ENCODE peak calls at places on chromosomes 3 and 15, in six cellular contexts. E, C, V, G, D and I are unnamed samples.

GRCh38 chr15:63157891-63158431 is 684 bp upstream of the RPS27L start:
- DNase-seq in E (peak), C (peak), V (peak), G (peak), D (peak), I (peak)

GRCh38 chr3:49657208-49657915 is 16.8 kb upstream of the APEH start:
- DNase-seq in E (no peak), C (no peak), V (no peak), G (no peak), D (no peak), I (no peak)

GRCh38 chr3:69568926-69569325 is 170.3 kb upstream of the MITF start:
- DNase-seq in E (no peak), C (no peak), V (no peak), G (no peak), D (no peak), I (no peak)

GRCh38 chr3:197171481-197172067 is 126.8 kb downstream of the DLG1 start:
- DNase-seq in E (no peak), C (no peak), V (peak), G (no peak), D (no peak), I (no peak)

GRCh38 chr15:36571301-36571700 is 8.1 kb upstream of the CDIN1 start:
- DNase-seq in E (no peak), C (no peak), V (no peak), G (no peak), D (no peak), I (no peak)

GRCh38 chr3:42504334-42505202 is 2.1 kb downstream of the VIPR1 start:
- DNase-seq in E (no peak), C (no peak), V (no peak), G (no peak), D (no peak), I (no peak)

GRCh38 chr15:27815035-27815434 is 284.1 kb downstream of the OCA2 start:
- DNase-seq in E (no peak), C (no peak), V (no peak), G (no peak), D (no peak), I (no peak)

GRCh38 chr3:55485208-55485791 is 1.8 kb downstream of the WNT5A start:
- DNase-seq in E (peak), C (peak), V (peak), G (peak), D (no peak), I (peak)

GRCh38 chr3:50582083-50582482 is 12.8 kb downstream of the HEMK1 start:
- DNase-seq in E (no peak), C (no peak), V (no peak), G (no peak), D (no peak), I (no peak)

GRCh38 chr15:55526559-55527036 is 18.6 kb upstream of the DNAAF4 start:
- DNase-seq in E (no peak), C (no peak), V (peak), G (no peak), D (peak), I (no peak)

GRCh38 chr15:92880796-92881569 is 19.1 kb upstream of the CHD2 start:
- DNase-seq in E (peak), C (no peak), V (no peak), G (no peak), D (no peak), I (no peak)

GRCh38 chr3:178302966-178303930 is 233.0 kb upstream of the KCNMB2 start:
- DNase-seq in E (no peak), C (no peak), V (no peak), G (no peak), D (no peak), I (no peak)

GRCh38 chr3:88807471-88808090 is 299.8 kb upstream of the EPHA3 start:
- DNase-seq in E (no peak), C (no peak), V (peak), G (no peak), D (no peak), I (no peak)

GRCh38 chr3:31804251-31805051 is 176.6 kb downstream of the OSBPL10 start:
- DNase-seq in E (no peak), C (no peak), V (no peak), G (no peak), D (no peak), I (no peak)

GRCh38 chr3:126293370-126294082 is 63.7 kb downstream of the KLF15 start:
- DNase-seq in E (no peak), C (no peak), V (no peak), G (no peak), D (no peak), I (no peak)

GRCh38 chr3:138449490-138449889 is 15.1 kb downstream of the ESYT3 start:
- DNase-seq in E (no peak), C (no peak), V (no peak), G (no peak), D (no peak), I (no peak)

GRCh38 chr15:46365612-46366011 is 730.8 kb downstream of the SQOR start:
- DNase-seq in E (no peak), C (no peak), V (peak), G (no peak), D (peak), I (no peak)

GRCh38 chr3:180764481-180764880 is 85.2 kb upstream of the CCDC39 start:
- DNase-seq in E (no peak), C (no peak), V (no peak), G (no peak), D (no peak), I (no peak)

GRCh38 chr15:45585069-45585468 is 2.1 kb upstream of the BLOC1S6 start:
- DNase-seq in E (no peak), C (no peak), V (no peak), G (no peak), D (no peak), I (no peak)

GRCh38 chr15:38211249-38211648 is 41.4 kb upstream of the SPRED1 start:
- DNase-seq in E (no peak), C (no peak), V (no peak), G (no peak), D (no peak), I (no peak)

GRCh38 chr15:72033711-72034110 is 84.2 kb downstream of the MYO9A start:
- DNase-seq in E (no peak), C (no peak), V (peak), G (no peak), D (no peak), I (no peak)

GRCh38 chr3:180070925-180071324 is 34.2 kb upstream of the PEX5L start:
- DNase-seq in E (no peak), C (no peak), V (no peak), G (no peak), D (no peak), I (no peak)

GRCh38 chr15:58466566-58466965 is 34.8 kb downstream of the LIPC start:
- DNase-seq in E (no peak), C (no peak), V (no peak), G (no peak), D (no peak), I (no peak)

GRCh38 chr3:10417849-10418248 is 87.5 kb downstream of the ATP2B2 start:
- DNase-seq in E (no peak), C (no peak), V (peak), G (no peak), D (no peak), I (no peak)

GRCh38 chr3:123843668-123844067 is 40.5 kb downstream of the MYLK start:
- DNase-seq in E (no peak), C (no peak), V (peak), G (no peak), D (peak), I (no peak)

GRCh38 chr3:141294848-141295247 is 63.2 kb downstream of the PXYLP1 start:
- DNase-seq in E (no peak), C (no peak), V (peak), G (no peak), D (no peak), I (no peak)

GRCh38 chr15:81373996-81374395 is at the start of gene TMC3:
- DNase-seq in E (no peak), C (no peak), V (peak), G (no peak), D (no peak), I (no peak)

GRCh38 chr3:50623840-50624474 is 7.0 kb downstream of the MAPKAPK3 start:
- DNase-seq in E (no peak), C (no peak), V (no peak), G (no peak), D (no peak), I (no peak)

GRCh38 chr3:157094751-157095480 is 65.0 kb downstream of the CCNL1 start:
- DNase-seq in E (no peak), C (no peak), V (no peak), G (no peak), D (no peak), I (no peak)

DNA sequence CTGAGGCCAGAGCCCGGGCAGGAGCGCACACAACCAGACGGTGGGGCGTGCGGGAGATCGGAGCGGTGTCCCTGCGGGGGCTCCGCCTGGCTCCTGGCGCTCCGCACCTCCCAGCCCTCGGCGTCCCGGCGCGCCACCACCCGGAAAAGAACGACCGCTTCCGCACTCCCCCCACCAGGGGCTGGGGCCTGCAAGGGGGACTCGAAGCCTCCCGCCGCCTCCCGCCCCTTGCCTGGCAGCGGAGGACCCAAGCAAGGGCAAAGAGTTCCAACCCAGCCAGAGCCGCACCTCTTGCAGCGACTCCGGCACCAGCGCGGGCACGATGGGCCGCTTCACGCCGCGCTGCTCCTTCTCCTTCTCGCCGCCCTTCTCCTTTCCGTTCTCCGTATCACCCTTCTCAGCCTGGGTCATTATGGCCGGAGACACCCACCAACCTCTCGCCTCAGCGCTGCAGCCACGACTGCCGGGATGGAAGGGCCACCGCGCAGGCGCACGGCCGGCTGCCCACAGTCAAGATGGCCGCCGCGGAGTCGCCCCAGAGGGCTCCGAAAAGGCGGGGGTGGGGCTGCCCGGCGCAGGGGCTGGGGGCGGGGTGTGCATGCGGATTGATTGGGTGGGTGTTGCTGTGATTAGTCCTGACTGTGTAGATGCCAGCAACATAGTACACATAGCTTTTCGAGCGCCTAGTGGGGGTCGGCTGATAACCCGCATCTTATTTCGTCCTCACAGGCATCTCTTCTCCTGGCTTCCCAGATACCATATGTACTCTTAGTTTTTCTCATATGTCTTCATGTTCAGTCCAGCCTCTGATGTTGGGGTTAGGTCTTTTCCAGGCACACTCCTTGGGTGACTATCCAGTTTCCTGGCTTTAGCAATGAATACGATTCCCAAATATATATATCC is at the start of gene ACTR8:
- DNase-seq in E (peak), C (peak), V (peak), G (peak), D (no peak), I (peak)
- TF ChIP-seq CTCF in E (peak), C (no peak), V (no peak), G (peak), D (peak), I (no peak)

GRCh38 chr3:128014548-128014947 is 37.7 kb upstream of the SEC61A1 start:
- DNase-seq in E (no peak), C (no peak), V (no peak), G (no peak), D (no peak), I (no peak)

GRCh38 chr3:128012050-128012449 is 40.2 kb upstream of the SEC61A1 start:
- DNase-seq in E (no peak), C (no peak), V (no peak), G (no peak), D (no peak), I (no peak)

GRCh38 chr3:128006471-128007424 is 45.5 kb upstream of the SEC61A1 start:
- DNase-seq in E (no peak), C (no peak), V (no peak), G (no peak), D (no peak), I (no peak)

GRCh38 chr3:128009952-128010846 is 42.0 kb upstream of the SEC61A1 start:
- DNase-seq in E (no peak), C (no peak), V (peak), G (no peak), D (peak), I (no peak)

DNA sequence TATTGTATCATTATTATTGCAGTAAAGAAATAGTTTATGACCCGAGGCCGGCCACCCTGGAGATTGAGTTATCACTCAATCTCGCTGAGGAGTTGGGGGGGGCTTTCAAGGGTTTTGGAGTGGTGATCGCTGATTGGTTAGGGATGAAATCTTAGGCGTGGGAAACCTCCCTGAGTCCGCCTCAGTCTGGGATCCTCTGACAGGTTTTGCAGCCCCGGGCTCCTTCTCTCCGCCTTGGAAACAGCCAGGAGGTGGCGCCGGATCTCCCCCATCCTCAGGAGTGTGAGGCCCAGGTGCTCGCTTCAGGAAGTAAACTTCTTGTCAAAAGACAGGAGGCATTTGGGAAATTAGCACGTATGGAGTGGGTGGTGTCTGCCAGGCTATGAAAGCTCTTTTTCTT is 41.1 kb upstream of the SEC61A1 start:
- DNase-seq in E (no peak), C (no peak), V (peak), G (peak), D (no peak), I (peak)
- TF ChIP-seq CTCF in E (no peak), C (no peak), V (peak), G (peak), D (peak), I (no peak)

DNA sequence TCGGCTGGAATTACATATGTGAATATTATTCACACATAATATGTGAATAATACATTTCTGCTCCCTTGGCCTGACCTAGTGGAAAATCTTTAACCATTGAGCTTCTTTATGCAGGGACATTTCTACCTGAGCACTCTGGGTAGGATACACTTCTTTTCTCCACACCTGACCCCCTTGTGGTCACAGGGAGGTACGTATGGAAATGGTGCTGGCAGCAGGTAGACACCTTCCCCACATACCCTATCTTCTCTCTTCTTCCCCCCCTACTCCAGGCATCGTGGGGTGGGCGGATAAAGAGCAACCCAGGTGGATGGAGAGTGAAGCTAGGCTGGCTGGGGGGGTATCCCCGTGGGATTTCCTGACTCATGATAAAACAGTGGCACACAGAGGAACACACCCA is 312.1 kb downstream of the ARRDC4 start:
- DNase-seq in E (no peak), C (no peak), V (no peak), G (no peak), D (no peak), I (no peak)
- TF ChIP-seq CTCF in E (no peak), C (no peak), V (no peak), G (no peak), D (no peak), I (peak)

GRCh38 chr3:149902498-149903139 is 68.1 kb downstream of the PFN2 start:
- DNase-seq in E (no peak), C (no peak), V (no peak), G (no peak), D (no peak), I (no peak)
- TF ChIP-seq CTCF in E (no peak), C (no peak), V (peak), G (peak), D (peak), I (peak)

GRCh38 chr15:69034352-69034751 is 19.9 kb downstream of the NOX5 start:
- DNase-seq in E (no peak), C (no peak), V (peak), G (no peak), D (peak), I (no peak)

GRCh38 chr15:69027976-69028518 is 13.6 kb downstream of the NOX5 start:
- DNase-seq in E (no peak), C (no peak), V (no peak), G (no peak), D (no peak), I (no peak)

GRCh38 chr15:69032703-69033373 is 18.3 kb downstream of the NOX5 start:
- DNase-seq in E (no peak), C (no peak), V (no peak), G (no peak), D (no peak), I (no peak)

GRCh38 chr15:69032006-69032405 is 17.5 kb downstream of the NOX5 start:
- DNase-seq in E (no peak), C (no peak), V (no peak), G (no peak), D (no peak), I (no peak)

GRCh38 chr15:69031013-69032001 is 16.8 kb downstream of the NOX5 start:
- DNase-seq in E (no peak), C (peak), V (peak), G (peak), D (no peak), I (peak)
- TF ChIP-seq CTCF in E (no peak), C (peak), V (no peak), G (peak), D (peak), I (peak)

DNA sequence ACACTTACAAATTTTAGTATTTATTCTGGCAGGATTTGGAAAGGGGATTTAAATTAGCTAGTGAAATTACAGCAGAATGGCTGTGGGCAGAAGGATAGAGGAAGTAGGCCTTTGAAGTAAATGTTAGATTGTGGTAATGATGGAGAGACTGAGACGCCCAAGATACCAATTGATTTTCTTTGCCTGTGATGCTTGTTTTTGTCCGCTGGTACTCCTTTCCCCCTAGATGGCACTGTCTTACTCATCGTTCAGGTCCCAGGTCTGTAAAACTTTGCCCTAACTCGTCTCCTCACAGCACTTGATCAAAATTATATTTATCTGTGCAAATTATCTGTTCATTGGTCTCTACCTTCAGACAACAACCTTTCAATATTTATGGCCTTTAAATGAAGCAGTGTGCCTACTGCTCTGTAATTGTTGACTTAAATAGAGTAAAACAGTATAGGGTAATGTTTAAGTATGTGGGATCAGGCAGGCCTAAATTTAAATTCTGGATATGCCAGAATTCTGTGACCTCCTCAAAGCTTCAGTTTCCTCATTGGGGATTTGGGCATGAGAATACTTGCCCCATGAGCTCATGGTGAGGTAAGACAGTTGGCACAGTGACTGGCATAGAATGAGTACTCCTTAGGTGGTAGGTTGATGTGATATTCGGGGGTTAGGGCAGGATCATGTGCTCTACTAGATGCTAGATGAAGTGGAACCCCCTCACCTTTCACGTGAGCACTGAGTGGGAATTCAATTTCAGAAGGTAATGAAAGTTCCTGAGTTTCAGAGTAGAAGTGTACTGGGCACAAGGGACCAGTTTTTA is 14.7 kb downstream of the ARL8B start:
- DNase-seq in E (no peak), C (peak), V (peak), G (no peak), D (no peak), I (no peak)
- TF ChIP-seq CTCF in E (no peak), C (peak), V (peak), G (peak), D (peak), I (no peak)

GRCh38 chr3:40073310-40074007 is 236.0 kb upstream of the EIF1B start:
- DNase-seq in E (no peak), C (no peak), V (no peak), G (no peak), D (no peak), I (peak)
- TF ChIP-seq CTCF in E (no peak), C (no peak), V (no peak), G (no peak), D (peak), I (no peak)

GRCh38 chr15:67873777-67874176 is 33.9 kb upstream of the RNU6-1 start:
- DNase-seq in E (no peak), C (no peak), V (no peak), G (no peak), D (no peak), I (no peak)

GRCh38 chr15:67865766-67866165 is 25.9 kb upstream of the RNU6-1 start:
- DNase-seq in E (no peak), C (no peak), V (no peak), G (no peak), D (no peak), I (no peak)

GRCh38 chr15:67869700-67870099 is 29.9 kb upstream of the RNU6-1 start:
- DNase-seq in E (no peak), C (no peak), V (no peak), G (no peak), D (no peak), I (no peak)

GRCh38 chr15:67865331-67865730 is 25.5 kb upstream of the RNU6-1 start:
- DNase-seq in E (no peak), C (no peak), V (peak), G (no peak), D (no peak), I (no peak)

GRCh38 chr15:67870868-67871408 is 31.1 kb upstream of the RNU6-1 start:
- DNase-seq in E (no peak), C (no peak), V (no peak), G (no peak), D (no peak), I (no peak)
- TF ChIP-seq CTCF in E (no peak), C (no peak), V (no peak), G (no peak), D (no peak), I (no peak)

DNA sequence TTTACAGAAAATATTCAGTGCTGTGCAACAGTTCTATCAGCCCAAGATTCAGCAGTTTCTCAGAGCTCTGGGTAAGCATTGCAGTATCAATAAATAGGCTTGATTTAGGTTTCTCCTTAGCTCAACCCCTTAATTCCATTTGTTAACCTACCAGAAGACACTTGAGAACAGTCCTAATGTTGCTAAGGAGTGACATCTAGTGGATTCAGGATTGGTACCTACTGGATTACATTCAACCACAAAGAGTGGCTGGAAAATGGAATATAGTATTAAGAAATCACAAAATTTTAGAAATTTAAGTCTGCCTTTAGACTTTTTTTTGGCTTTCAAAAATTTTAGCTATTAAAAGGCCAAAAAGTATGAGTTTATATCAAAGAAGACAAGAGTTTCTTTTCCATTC is 34.7 kb downstream of the POLG start:
- DNase-seq in E (no peak), C (no peak), V (peak), G (no peak), D (peak), I (no peak)
- TF ChIP-seq CTCF in E (no peak), C (no peak), V (peak), G (peak), D (peak), I (no peak)